ENCODE peak calls at places on chromosomes 3 and 15, in nine cellular contexts. One of them, this sample, is unnamed.

GRCh38 chr3:57582470-57583168 is 14.5 kb downstream of the ARF4 start:
- DNase-seq in globus pallidus: no peak
- DNase-seq in EL: peak
- DNase-seq in GM04504: no peak
- DNase-seq in fibroblast of the aortic adventitia: no peak
- DNase-seq in T47D: peak
- DNase-seq in AML-193: no peak
- DNase-seq in activated naive CD4-positive, alpha-beta T cell treated with Interleukin-2 at 50 U/mL for 16 hours: no peak
- DNase-seq in NCI-H1417 treated with DMSO at 0.1 percent for 48 hours: no peak
- DNase-seq in this sample: no peak

GRCh38 chr3:192038726-192039125 is 577.8 kb downstream of the PYDC2 start:
- DNase-seq in globus pallidus: no peak
- DNase-seq in EL: peak
- DNase-seq in GM04504: no peak
- DNase-seq in fibroblast of the aortic adventitia: no peak
- DNase-seq in T47D: no peak
- DNase-seq in AML-193: no peak
- DNase-seq in activated naive CD4-positive, alpha-beta T cell treated with Interleukin-2 at 50 U/mL for 16 hours: no peak
- DNase-seq in NCI-H1417 treated with DMSO at 0.1 percent for 48 hours: no peak
- DNase-seq in this sample: no peak

GRCh38 chr3:55692958-55693558 is 206.0 kb upstream of the WNT5A start:
- DNase-seq in globus pallidus: no peak
- DNase-seq in EL: peak
- DNase-seq in GM04504: no peak
- DNase-seq in fibroblast of the aortic adventitia: peak
- DNase-seq in T47D: no peak
- DNase-seq in AML-193: no peak
- DNase-seq in activated naive CD4-positive, alpha-beta T cell treated with Interleukin-2 at 50 U/mL for 16 hours: no peak
- DNase-seq in NCI-H1417 treated with DMSO at 0.1 percent for 48 hours: no peak
- DNase-seq in this sample: no peak

GRCh38 chr3:113261996-113262665 is 50.8 kb downstream of the BOC start:
- DNase-seq in globus pallidus: no peak
- DNase-seq in EL: no peak
- DNase-seq in GM04504: no peak
- DNase-seq in fibroblast of the aortic adventitia: peak
- DNase-seq in T47D: peak
- DNase-seq in AML-193: no peak
- DNase-seq in activated naive CD4-positive, alpha-beta T cell treated with Interleukin-2 at 50 U/mL for 16 hours: no peak
- DNase-seq in NCI-H1417 treated with DMSO at 0.1 percent for 48 hours: no peak
- DNase-seq in this sample: no peak

GRCh38 chr3:42735021-42735420 is 32.4 kb upstream of the HHATL start:
- DNase-seq in globus pallidus: no peak
- DNase-seq in EL: no peak
- DNase-seq in GM04504: no peak
- DNase-seq in fibroblast of the aortic adventitia: no peak
- DNase-seq in T47D: no peak
- DNase-seq in AML-193: no peak
- DNase-seq in activated naive CD4-positive, alpha-beta T cell treated with Interleukin-2 at 50 U/mL for 16 hours: no peak
- DNase-seq in NCI-H1417 treated with DMSO at 0.1 percent for 48 hours: no peak
- DNase-seq in this sample: no peak

GRCh38 chr15:35445891-35446290 is 100.1 kb downstream of the DPH6 start:
- DNase-seq in globus pallidus: no peak
- DNase-seq in EL: peak
- DNase-seq in GM04504: no peak
- DNase-seq in fibroblast of the aortic adventitia: no peak
- DNase-seq in T47D: no peak
- DNase-seq in AML-193: no peak
- DNase-seq in activated naive CD4-positive, alpha-beta T cell treated with Interleukin-2 at 50 U/mL for 16 hours: no peak
- DNase-seq in NCI-H1417 treated with DMSO at 0.1 percent for 48 hours: no peak
- DNase-seq in this sample: no peak

GRCh38 chr3:45952456-45952855 is 9.2 kb downstream of the CXCR6 start:
- DNase-seq in globus pallidus: no peak
- DNase-seq in EL: no peak
- DNase-seq in GM04504: no peak
- DNase-seq in fibroblast of the aortic adventitia: no peak
- DNase-seq in T47D: no peak
- DNase-seq in AML-193: no peak
- DNase-seq in activated naive CD4-positive, alpha-beta T cell treated with Interleukin-2 at 50 U/mL for 16 hours: no peak
- DNase-seq in NCI-H1417 treated with DMSO at 0.1 percent for 48 hours: no peak
- DNase-seq in this sample: no peak

GRCh38 chr3:42149537-42150426 is 58.6 kb downstream of the TRAK1 start:
- DNase-seq in globus pallidus: peak
- DNase-seq in EL: no peak
- DNase-seq in GM04504: no peak
- DNase-seq in fibroblast of the aortic adventitia: no peak
- DNase-seq in T47D: peak
- DNase-seq in AML-193: no peak
- DNase-seq in activated naive CD4-positive, alpha-beta T cell treated with Interleukin-2 at 50 U/mL for 16 hours: no peak
- DNase-seq in NCI-H1417 treated with DMSO at 0.1 percent for 48 hours: no peak
- DNase-seq in this sample: no peak

GRCh38 chr15:90701048-90701447 is 16.1 kb upstream of the BLM start:
- DNase-seq in globus pallidus: no peak
- DNase-seq in EL: no peak
- DNase-seq in GM04504: no peak
- DNase-seq in fibroblast of the aortic adventitia: no peak
- DNase-seq in T47D: no peak
- DNase-seq in AML-193: peak
- DNase-seq in activated naive CD4-positive, alpha-beta T cell treated with Interleukin-2 at 50 U/mL for 16 hours: no peak
- DNase-seq in NCI-H1417 treated with DMSO at 0.1 percent for 48 hours: no peak
- DNase-seq in this sample: no peak

GRCh38 chr3:111768571-111769100 is 90.4 kb upstream of the PHLDB2 start:
- DNase-seq in globus pallidus: no peak
- DNase-seq in EL: peak
- DNase-seq in GM04504: peak
- DNase-seq in fibroblast of the aortic adventitia: peak
- DNase-seq in T47D: no peak
- DNase-seq in AML-193: no peak
- DNase-seq in activated naive CD4-positive, alpha-beta T cell treated with Interleukin-2 at 50 U/mL for 16 hours: no peak
- DNase-seq in NCI-H1417 treated with DMSO at 0.1 percent for 48 hours: no peak
- DNase-seq in this sample: peak

GRCh38 chr15:62094398-62094797 is 27.6 kb downstream of the C2CD4A start:
- DNase-seq in globus pallidus: no peak
- DNase-seq in EL: no peak
- DNase-seq in GM04504: no peak
- DNase-seq in fibroblast of the aortic adventitia: no peak
- DNase-seq in T47D: no peak
- DNase-seq in AML-193: no peak
- DNase-seq in activated naive CD4-positive, alpha-beta T cell treated with Interleukin-2 at 50 U/mL for 16 hours: no peak
- DNase-seq in NCI-H1417 treated with DMSO at 0.1 percent for 48 hours: no peak
- DNase-seq in this sample: no peak

GRCh38 chr3:156356537-156357363 is 198.2 kb downstream of the SSR3 start:
- DNase-seq in globus pallidus: no peak
- DNase-seq in EL: no peak
- DNase-seq in GM04504: no peak
- DNase-seq in fibroblast of the aortic adventitia: peak
- DNase-seq in T47D: no peak
- DNase-seq in AML-193: no peak
- DNase-seq in activated naive CD4-positive, alpha-beta T cell treated with Interleukin-2 at 50 U/mL for 16 hours: no peak
- DNase-seq in NCI-H1417 treated with DMSO at 0.1 percent for 48 hours: no peak
- DNase-seq in this sample: no peak

GRCh38 chr3:23676093-23676492 is 129.7 kb upstream of the UBE2E1 start:
- DNase-seq in globus pallidus: no peak
- DNase-seq in EL: peak
- DNase-seq in GM04504: no peak
- DNase-seq in fibroblast of the aortic adventitia: no peak
- DNase-seq in T47D: no peak
- DNase-seq in AML-193: no peak
- DNase-seq in activated naive CD4-positive, alpha-beta T cell treated with Interleukin-2 at 50 U/mL for 16 hours: no peak
- DNase-seq in NCI-H1417 treated with DMSO at 0.1 percent for 48 hours: no peak
- DNase-seq in this sample: no peak

GRCh38 chr3:41318520-41318919 is 119.2 kb downstream of the CTNNB1 start:
- DNase-seq in globus pallidus: no peak
- DNase-seq in EL: peak
- DNase-seq in GM04504: no peak
- DNase-seq in fibroblast of the aortic adventitia: no peak
- DNase-seq in T47D: peak
- DNase-seq in AML-193: no peak
- DNase-seq in activated naive CD4-positive, alpha-beta T cell treated with Interleukin-2 at 50 U/mL for 16 hours: no peak
- DNase-seq in NCI-H1417 treated with DMSO at 0.1 percent for 48 hours: no peak
- DNase-seq in this sample: no peak

GRCh38 chr3:139577899-139578298 is 38.4 kb upstream of the RBP1 start:
- DNase-seq in globus pallidus: no peak
- DNase-seq in EL: no peak
- DNase-seq in GM04504: no peak
- DNase-seq in fibroblast of the aortic adventitia: no peak
- DNase-seq in T47D: no peak
- DNase-seq in AML-193: no peak
- DNase-seq in activated naive CD4-positive, alpha-beta T cell treated with Interleukin-2 at 50 U/mL for 16 hours: no peak
- DNase-seq in NCI-H1417 treated with DMSO at 0.1 percent for 48 hours: no peak
- DNase-seq in this sample: no peak